ENCODE peak calls at places on chromosomes 7 and 10, in seven cellular contexts. V is left ventricle myocardium superior, D is SHP77, S is GM23248, I is GM10248, J is NCI-H774, B is bronchial epithelial cell. E is an unnamed sample.

GRCh38 chr7:151930695-151931094 is 25.6 kb upstream of the GALNTL5 start:
- DNase-seq in I (no peak), B (no peak), S (no peak), J (no peak), V (no peak), D (no peak), E (no peak)

GRCh38 chr10:68297264-68297663 is 34.6 kb upstream of the HNRNPH3 start:
- DNase-seq in V (no peak), D (no peak), I (no peak), J (no peak), B (no peak), S (no peak), E (no peak)

GRCh38 chr10:72747521-72747920 is 55.6 kb downstream of the MCU start:
- DNase-seq in D (no peak), I (no peak), J (no peak), B (no peak), S (no peak), V (no peak), E (no peak)

GRCh38 chr10:120131183-120131582 is 238.7 kb downstream of the SEC23IP start:
- DNase-seq in J (no peak), S (peak), B (peak), D (no peak), I (no peak), V (no peak), E (no peak)

GRCh38 chr10:89373916-89374711 is 3.7 kb upstream of the IFIT1B start:
- DNase-seq in D (no peak), S (peak), B (peak), I (no peak), V (peak), J (peak), E (peak)

GRCh38 chr10:116612107-116612506 is 8.6 kb upstream of the PNLIPRP2 start:
- DNase-seq in V (no peak), I (no peak), J (no peak), S (no peak), B (no peak), D (no peak), E (no peak)

GRCh38 chr7:155007947-155008346 is 5.0 kb upstream of the PAXIP1 start:
- DNase-seq in D (no peak), J (no peak), S (peak), B (no peak), I (no peak), V (no peak), E (peak)

GRCh38 chr10:22978918-22979317 is 51.1 kb downstream of the ARMC3 start:
- DNase-seq in J (no peak), S (no peak), B (no peak), I (no peak), V (no peak), D (no peak), E (no peak)

GRCh38 chr7:101162551-101163280 is 2.7 kb downstream of the VGF start:
- DNase-seq in D (peak), S (peak), B (no peak), J (peak), V (peak), I (no peak), E (peak)

GRCh38 chr7:40015790-40016296 is 65.8 kb downstream of the CDK13 start:
- DNase-seq in I (peak), B (peak), D (no peak), J (no peak), V (no peak), S (peak), E (peak)

GRCh38 chr10:36220122-36220521 is 578.0 kb upstream of the FZD8 start:
- DNase-seq in V (no peak), S (no peak), I (no peak), B (no peak), J (no peak), D (no peak), E (no peak)

GRCh38 chr7:30871655-30872054 is 40.0 kb upstream of the AQP1 start:
- DNase-seq in D (no peak), J (no peak), S (no peak), B (no peak), V (no peak), I (no peak), E (no peak)

GRCh38 chr10:76881477-76882220 is 756.0 kb downstream of the KCNMA1 start:
- DNase-seq in V (no peak), S (peak), J (no peak), I (peak), B (peak), D (no peak), E (peak)

GRCh38 chr10:108411181-108411580 is 1246.7 kb upstream of the SORCS1 start:
- DNase-seq in J (no peak), V (no peak), B (no peak), S (no peak), I (no peak), D (no peak), E (peak)

GRCh38 chr7:148588168-148588890 is 2.2 kb upstream of the C7orf33 start:
- DNase-seq in V (no peak), D (no peak), I (no peak), J (no peak), B (no peak), S (no peak), E (no peak)

GRCh38 chr7:17580141-17580540 is 281.7 kb downstream of the AHR start:
- DNase-seq in J (no peak), I (no peak), B (peak), S (peak), D (no peak), V (no peak), E (peak)

GRCh38 chr7:127766831-127767489 is 115.0 kb downstream of the SND1 start:
- DNase-seq in I (no peak), V (no peak), D (no peak), J (no peak), S (no peak), B (no peak), E (no peak)

GRCh38 chr7:135690566-135690965 is 28.3 kb downstream of the STMP1 start:
- DNase-seq in I (no peak), J (no peak), S (peak), D (no peak), V (no peak), B (no peak), E (peak)